ENCODE peak calls at places on chromosomes 1 and 21, in nine cellular contexts. P is PC-3, V is SK-N-SH, N is HCT116, L is neural progenitor cell, J is MM.1S, Q is GM23338, M is hepatocyte, H is GM23248. B is an unnamed sample.

GRCh38 chr1:56912325-56912724 is 53.5 kb downstream of the C8B start:
- DNase-seq in Q (no peak), P (no peak), L (no peak), N (no peak), J (no peak), V (no peak), H (no peak), M (no peak), B (no peak)

GRCh38 chr21:40179167-40179566 is 311.9 kb downstream of the PCP4 start:
- DNase-seq in P (no peak), V (no peak), J (no peak), Q (no peak), H (no peak), M (no peak), N (no peak), L (no peak), B (no peak)

GRCh38 chr1:232183266-232183800 is 446.6 kb downstream of the SIPA1L2 start:
- DNase-seq in M (no peak), H (no peak), P (no peak), Q (no peak), N (no peak), L (no peak), J (no peak), V (no peak), B (no peak)

GRCh38 chr1:21961337-21961736 is 15.5 kb upstream of the CELA3B start:
- DNase-seq in L (no peak), V (peak), H (no peak), P (no peak), M (no peak), J (no peak), N (no peak), Q (no peak), B (no peak)

GRCh38 chr1:235006816-235007215 is 121.8 kb downstream of the TOMM20 start:
- DNase-seq in M (no peak), Q (no peak), J (no peak), V (no peak), N (no peak), L (no peak), P (no peak), H (no peak), B (no peak)

GRCh38 chr1:171738921-171739320 is 2.9 kb downstream of the VAMP4 start:
- DNase-seq in M (no peak), V (no peak), Q (no peak), P (no peak), N (no peak), J (no peak), H (peak), L (no peak), B (no peak)

GRCh38 chr1:226722901-226723639 is 16.0 kb downstream of the ITPKB start:
- DNase-seq in M (no peak), Q (no peak), J (no peak), H (no peak), V (no peak), L (no peak), P (no peak), N (no peak), B (no peak)

GRCh38 chr1:71364236-71364635 is 283.4 kb upstream of the ZRANB2 start:
- DNase-seq in J (no peak), N (no peak), H (peak), P (no peak), Q (no peak), L (no peak), V (no peak), M (no peak), B (no peak)

GRCh38 chr1:231020139-231020601 is 19.9 kb downstream of the FAM89A start:
- DNase-seq in J (peak), V (no peak), N (no peak), Q (peak), M (no peak), H (no peak), L (no peak), P (peak), B (no peak)

GRCh38 chr1:193417420-193417819 is 231.0 kb upstream of the B3GALT2 start:
- DNase-seq in P (no peak), Q (no peak), L (no peak), M (no peak), H (peak), N (no peak), J (no peak), V (no peak), B (no peak)

GRCh38 chr1:45429543-45430159 is 61.3 kb downstream of the TESK2 start:
- DNase-seq in P (no peak), N (no peak), V (no peak), Q (no peak), M (no peak), L (no peak), J (no peak), H (no peak), B (no peak)

GRCh38 chr21:31656199-31657095 is 3.0 kb upstream of the SOD1 start:
- DNase-seq in M (no peak), V (no peak), H (peak), J (no peak), L (no peak), Q (no peak), N (no peak), P (peak), B (no peak)

GRCh38 chr21:45469273-45470086 is 64.5 kb downstream of the COL18A1 start:
- DNase-seq in L (peak), H (no peak), P (no peak), J (no peak), V (no peak), N (no peak), M (peak), Q (no peak), B (no peak)

GRCh38 chr1:44775930-44776748 is 799 bp downstream of the RPS8 start:
- DNase-seq in J (peak), M (peak), N (no peak), P (peak), H (peak), V (no peak), Q (no peak), L (no peak), B (peak)

GRCh38 chr1:77398115-77398514 is 116.3 kb downstream of the AK5 start:
- DNase-seq in H (no peak), P (no peak), V (no peak), Q (peak), N (no peak), J (no peak), M (no peak), L (peak), B (no peak)

GRCh38 chr1:53588053-53588779 is 129.0 kb downstream of the DMRTB1 start:
- DNase-seq in P (no peak), J (no peak), H (no peak), M (no peak), Q (no peak), L (no peak), N (no peak), V (peak), B (no peak)

GRCh38 chr1:211326528-211327340 is at the start of gene TRAF5:
- DNase-seq in L (peak), J (peak), P (peak), H (peak), Q (peak), V (peak), M (peak), N (no peak), B (peak)

GRCh38 chr1:175133693-175134435 is 58.7 kb downstream of the KIAA0040 start:
- DNase-seq in Q (no peak), P (no peak), J (no peak), V (no peak), H (peak), L (no peak), M (no peak), N (no peak), B (no peak)

GRCh38 chr1:200269256-200269655 is 140.6 kb downstream of the ZNF281 start:
- DNase-seq in V (no peak), H (no peak), Q (no peak), J (no peak), P (no peak), M (no peak), N (no peak), L (no peak), B (no peak)

GRCh38 chr1:21280011-21280471 is 10.2 kb downstream of the ECE1 start:
- DNase-seq in M (no peak), L (no peak), P (no peak), Q (no peak), N (no peak), J (no peak), H (peak), V (no peak), B (no peak)

GRCh38 chr1:18484276-18484675 is 3.5 kb downstream of the KLHDC7A start:
- DNase-seq in L (no peak), Q (no peak), V (no peak), P (no peak), H (no peak), N (no peak), J (no peak), M (no peak), B (no peak)

GRCh38 chr1:184792450-184792969 is 37.9 kb upstream of the EDEM3 start:
- DNase-seq in M (peak), L (no peak), Q (no peak), N (peak), H (peak), J (peak), V (no peak), P (peak), B (no peak)

GRCh38 chr1:78333426-78334012 is 157.3 kb upstream of the PTGFR start:
- DNase-seq in Q (peak), V (no peak), H (peak), L (peak), N (peak), P (peak), J (no peak), M (peak), B (peak)

GRCh38 chr1:237093706-237094105 is 51.7 kb downstream of the RYR2 start:
- DNase-seq in H (no peak), V (no peak), N (no peak), M (no peak), J (no peak), Q (no peak), P (no peak), L (no peak), B (no peak)

GRCh38 chr1:181737056-181737455 is 253.7 kb downstream of the CACNA1E start:
- DNase-seq in J (no peak), Q (peak), L (peak), N (no peak), H (no peak), M (no peak), V (no peak), P (no peak), B (no peak)

GRCh38 chr1:75838099-75838498 is 41.4 kb downstream of the MSH4 start:
- DNase-seq in J (no peak), L (no peak), V (no peak), N (no peak), M (no peak), Q (no peak), P (no peak), H (no peak), B (no peak)

GRCh38 chr1:1111516-1112236 is 4.2 kb downstream of the C1orf159 start:
- DNase-seq in V (no peak), N (no peak), M (no peak), Q (no peak), H (no peak), J (no peak), P (no peak), L (no peak), B (no peak)

GRCh38 chr1:243495442-243496172 is 239.8 kb downstream of the SDCCAG8 start:
- DNase-seq in J (no peak), V (no peak), P (no peak), M (peak), L (no peak), N (no peak), H (peak), Q (no peak), B (no peak)

GRCh38 chr1:63189677-63190076 is 132.7 kb upstream of the FOXD3 start:
- DNase-seq in V (peak), J (no peak), P (no peak), H (no peak), M (no peak), Q (peak), L (peak), N (peak), B (no peak)

GRCh38 chr1:155174334-155175280 is 958 bp downstream of the TRIM46 start:
- DNase-seq in V (peak), H (peak), N (no peak), P (peak), L (peak), J (no peak), Q (peak), M (peak), B (peak)

GRCh38 chr1:97934491-97934890 is 13.7 kb upstream of the DPYD start:
- DNase-seq in P (no peak), J (no peak), H (no peak), V (no peak), L (no peak), M (no peak), Q (no peak), N (no peak), B (no peak)

GRCh38 chr1:97942161-97943123 is 21.6 kb upstream of the DPYD start:
- DNase-seq in Q (no peak), H (no peak), N (no peak), J (no peak), P (no peak), L (no peak), M (no peak), V (no peak), B (no peak)

DNA sequence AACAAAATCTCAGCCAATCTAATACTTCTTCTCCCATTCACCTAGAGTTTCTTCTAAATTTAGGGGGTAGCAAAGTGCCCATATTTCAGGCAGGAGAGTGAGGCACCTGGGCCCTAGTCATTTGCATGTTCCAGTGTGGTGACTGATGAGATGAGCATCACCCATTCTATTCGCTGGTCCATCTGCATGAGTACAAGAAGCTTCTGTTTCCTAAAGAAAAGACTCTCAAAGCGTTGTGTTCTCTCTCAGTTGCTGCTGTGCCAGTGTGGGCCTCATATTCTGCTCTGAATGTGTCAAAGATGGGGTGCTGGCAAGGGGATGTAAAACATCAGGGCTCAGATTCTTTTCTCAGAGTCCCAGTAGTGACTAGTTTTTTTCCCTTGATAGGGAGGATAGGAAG is 16.1 kb upstream of the DPYD start:
- DNase-seq in V (no peak), Q (no peak), J (no peak), N (no peak), H (no peak), L (no peak), P (no peak), M (no peak), B (no peak)
- H2AFZ ChIP-seq in V (peak), Q (peak), J (no peak), N (peak), H (peak), L (no peak), P (no peak), M (no peak), B (no peak)

DNA sequence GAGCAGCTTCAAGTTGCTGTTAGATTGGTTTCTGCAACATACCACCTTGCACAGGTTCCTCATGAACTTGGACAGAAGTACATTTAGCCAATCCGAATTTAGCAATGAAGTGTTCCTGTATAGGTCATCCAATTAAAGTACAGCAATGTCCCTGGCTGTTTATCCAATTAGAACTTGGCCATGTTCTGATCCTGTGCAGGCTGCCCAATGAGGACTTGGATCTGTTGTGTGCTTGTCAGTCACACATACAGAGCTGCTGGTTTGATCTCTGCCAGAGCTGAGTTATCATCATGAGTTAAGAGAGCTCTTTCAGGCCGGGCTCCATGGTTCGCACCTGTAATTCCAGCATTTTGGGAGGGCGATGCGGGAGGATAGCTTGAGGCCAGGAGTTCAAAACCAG is 22.0 kb upstream of the IFNLR1 start:
- DNase-seq in M (no peak), N (peak), H (no peak), Q (no peak), V (no peak), J (no peak), P (no peak), L (no peak), B (no peak)
- TF ChIP-seq EZH2phosphoT487 in M (no peak), N (no peak), H (no peak), Q (no peak), V (no peak), J (no peak), P (no peak), L (no peak), B (no peak)

GRCh38 chr1:109048335-109048734 is 6.4 kb upstream of the WDR47 start:
- DNase-seq in J (no peak), N (no peak), M (no peak), Q (no peak), H (no peak), L (no peak), V (no peak), P (no peak), B (no peak)
- H2AFZ ChIP-seq in J (no peak), N (no peak), M (no peak), Q (no peak), H (no peak), L (no peak), V (no peak), P (no peak), B (no peak)

GRCh38 chr1:100794719-100795645 is 75.4 kb downstream of the VCAM1 start:
- DNase-seq in M (no peak), N (no peak), L (no peak), V (no peak), J (no peak), H (peak), Q (no peak), P (peak), B (no peak)
- TF ChIP-seq EZH2phosphoT487 in M (no peak), N (no peak), L (no peak), V (no peak), J (no peak), H (no peak), Q (no peak), P (no peak), B (no peak)

DNA sequence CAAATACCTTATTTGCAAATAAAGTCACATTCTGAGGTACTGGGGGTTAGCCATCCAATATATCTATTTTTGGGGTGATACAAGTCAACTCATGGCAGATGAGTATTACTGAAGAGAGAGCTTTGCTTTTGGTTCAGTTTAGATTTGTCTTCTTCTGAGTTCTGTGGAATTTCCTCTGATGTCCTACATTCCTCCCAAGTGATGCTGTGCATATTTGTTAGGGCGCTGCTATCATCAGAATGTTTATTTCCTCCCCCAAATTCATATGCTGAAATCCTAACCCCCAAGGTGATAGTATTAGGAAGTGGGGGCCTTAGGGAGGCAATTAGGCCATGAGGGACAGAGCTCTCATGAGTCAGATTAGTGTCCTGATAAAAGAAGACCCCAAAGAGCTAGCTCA is 96.2 kb upstream of the WLS start:
- DNase-seq in M (no peak), N (no peak), V (no peak), J (no peak), H (peak), L (no peak), Q (no peak), P (no peak), B (no peak)
- H2AFZ ChIP-seq in M (no peak), N (no peak), V (no peak), J (no peak), H (no peak), L (no peak), Q (no peak), P (no peak), B (no peak)

GRCh38 chr1:48793863-48794262 is 17.2 kb upstream of the BEND5 start:
- DNase-seq in L (no peak), N (no peak), V (no peak), Q (peak), M (no peak), H (no peak), P (no peak), J (peak), B (peak)
- TF ChIP-seq EZH2phosphoT487 in L (no peak), N (no peak), V (no peak), Q (no peak), M (no peak), H (no peak), P (no peak), J (no peak), B (no peak)

B was measured in OCI-LY7.